ENCODE peak calls at places on chromosomes 11 and 22, in seven cellular contexts. One of them, this sample, is unnamed.

GRCh38 chr11:40293655-40294342 is 1165.7 kb downstream of the LRRC4C start:
- DNase-seq in OCI-LY7: peak; percentile 27
- DNase-seq in cardiac fibroblast: peak; percentile 89
- DNase-seq in NCI-H1092: peak; percentile 80
- DNase-seq in Right ventricle myocardium superior: peak; percentile 71
- DNase-seq in NCI-H146: peak; percentile 82
- DNase-seq in stimulated activated CD4-positive, alpha-beta T cell treated with anti-CD3 and anti-CD28 coated beads, Interleukin-2, amount 100 ng/mL, for 24 hours: peak; percentile 23
- DNase-seq in this sample: peak; percentile 57

GRCh38 chr11:18064035-18064434 is 18.0 kb upstream of the TPH1 start:
- DNase-seq in OCI-LY7: no peak
- DNase-seq in cardiac fibroblast: no peak
- DNase-seq in NCI-H1092: peak; percentile 94
- DNase-seq in Right ventricle myocardium superior: no peak
- DNase-seq in NCI-H146: peak; percentile 47
- DNase-seq in stimulated activated CD4-positive, alpha-beta T cell treated with anti-CD3 and anti-CD28 coated beads, Interleukin-2, amount 100 ng/mL, for 24 hours: no peak
- DNase-seq in this sample: peak; percentile 19

GRCh38 chr11:79119491-79120284 is 321.1 kb downstream of the TENM4 start:
- DNase-seq in OCI-LY7: no peak
- DNase-seq in cardiac fibroblast: no peak
- DNase-seq in NCI-H1092: no peak
- DNase-seq in Right ventricle myocardium superior: no peak
- DNase-seq in NCI-H146: no peak
- DNase-seq in stimulated activated CD4-positive, alpha-beta T cell treated with anti-CD3 and anti-CD28 coated beads, Interleukin-2, amount 100 ng/mL, for 24 hours: no peak
- DNase-seq in this sample: no peak

GRCh38 chr22:46086577-46087335 is 63.6 kb upstream of the PPARA start:
- DNase-seq in OCI-LY7: no peak
- DNase-seq in cardiac fibroblast: no peak
- DNase-seq in NCI-H1092: no peak
- DNase-seq in Right ventricle myocardium superior: peak; percentile 54
- DNase-seq in NCI-H146: no peak
- DNase-seq in stimulated activated CD4-positive, alpha-beta T cell treated with anti-CD3 and anti-CD28 coated beads, Interleukin-2, amount 100 ng/mL, for 24 hours: no peak
- DNase-seq in this sample: no peak

GRCh38 chr11:2420502-2421225 is 20.1 kb downstream of the TSSC4 start:
- DNase-seq in OCI-LY7: peak; percentile 77
- DNase-seq in cardiac fibroblast: peak; percentile 74
- DNase-seq in NCI-H1092: peak; percentile 62
- DNase-seq in Right ventricle myocardium superior: peak; percentile 83
- DNase-seq in NCI-H146: peak; percentile 77
- DNase-seq in stimulated activated CD4-positive, alpha-beta T cell treated with anti-CD3 and anti-CD28 coated beads, Interleukin-2, amount 100 ng/mL, for 24 hours: peak; percentile 79
- DNase-seq in this sample: peak; percentile 66

GRCh38 chr22:21726650-21727049 is 8.9 kb downstream of the YPEL1 start:
- DNase-seq in OCI-LY7: peak; percentile 79
- DNase-seq in cardiac fibroblast: no peak
- DNase-seq in NCI-H1092: no peak
- DNase-seq in Right ventricle myocardium superior: peak; percentile 27
- DNase-seq in NCI-H146: peak; percentile 83
- DNase-seq in stimulated activated CD4-positive, alpha-beta T cell treated with anti-CD3 and anti-CD28 coated beads, Interleukin-2, amount 100 ng/mL, for 24 hours: peak; percentile 21
- DNase-seq in this sample: no peak

GRCh38 chr11:13276852-13277718 is 505 bp upstream of the BMAL1 start:
- DNase-seq in OCI-LY7: no peak
- DNase-seq in cardiac fibroblast: peak; percentile 99
- DNase-seq in NCI-H1092: peak; percentile 97
- DNase-seq in Right ventricle myocardium superior: peak; percentile 99
- DNase-seq in NCI-H146: peak; percentile 94
- DNase-seq in stimulated activated CD4-positive, alpha-beta T cell treated with anti-CD3 and anti-CD28 coated beads, Interleukin-2, amount 100 ng/mL, for 24 hours: peak; percentile 95
- DNase-seq in this sample: peak; percentile 99

GRCh38 chr11:110076388-110076965 is 16.7 kb upstream of the ZC3H12C start:
- DNase-seq in OCI-LY7: no peak
- DNase-seq in cardiac fibroblast: no peak
- DNase-seq in NCI-H1092: no peak
- DNase-seq in Right ventricle myocardium superior: no peak
- DNase-seq in NCI-H146: peak; percentile 28
- DNase-seq in stimulated activated CD4-positive, alpha-beta T cell treated with anti-CD3 and anti-CD28 coated beads, Interleukin-2, amount 100 ng/mL, for 24 hours: no peak
- DNase-seq in this sample: no peak

This sample was measured in mucosa of gallbladder.